ENCODE peak calls at places on chromosomes 13 and 19, in four cellular contexts. T, C, X and E are unnamed samples.

GRCh38 chr19:16078759-16079707 is 2.7 kb downstream of the TPM4 start:
- DNase-seq in T (peak), C (peak), X (peak), E (peak)

GRCh38 chr13:51534075-51534817 is 50.0 kb upstream of the WDFY2 start:
- DNase-seq in T (no peak), C (no peak), X (no peak), E (no peak)

GRCh38 chr13:27203854-27204253 is 32.2 kb upstream of the USP12 start:
- DNase-seq in T (peak), C (no peak), X (no peak), E (peak)

GRCh38 chr13:43936630-43937029 is 56.9 kb downstream of the LACC1 start:
- DNase-seq in T (no peak), C (no peak), X (no peak), E (no peak)

GRCh38 chr19:10501971-10502523 is 1.1 kb downstream of the KEAP1 start:
- DNase-seq in T (peak), C (no peak), X (no peak), E (peak)

GRCh38 chr13:40922437-40923040 is 96.6 kb downstream of the ELF1 start:
- DNase-seq in T (no peak), C (no peak), X (no peak), E (peak)

GRCh38 chr13:24463078-24463477 is 49.5 kb downstream of the PARP4 start:
- DNase-seq in T (no peak), C (no peak), X (no peak), E (no peak)

GRCh38 chr19:8251025-8251472 is 41.9 kb downstream of the CERS4 start:
- DNase-seq in T (peak), C (no peak), X (no peak), E (no peak)

GRCh38 chr13:26198116-26198515 is 24.0 kb downstream of the RNF6 start:
- DNase-seq in T (no peak), C (no peak), X (no peak), E (no peak)
- TF ChIP-seq BHLHE40 in T (no peak), C (no peak), X (no peak), E (no peak)

DNA sequence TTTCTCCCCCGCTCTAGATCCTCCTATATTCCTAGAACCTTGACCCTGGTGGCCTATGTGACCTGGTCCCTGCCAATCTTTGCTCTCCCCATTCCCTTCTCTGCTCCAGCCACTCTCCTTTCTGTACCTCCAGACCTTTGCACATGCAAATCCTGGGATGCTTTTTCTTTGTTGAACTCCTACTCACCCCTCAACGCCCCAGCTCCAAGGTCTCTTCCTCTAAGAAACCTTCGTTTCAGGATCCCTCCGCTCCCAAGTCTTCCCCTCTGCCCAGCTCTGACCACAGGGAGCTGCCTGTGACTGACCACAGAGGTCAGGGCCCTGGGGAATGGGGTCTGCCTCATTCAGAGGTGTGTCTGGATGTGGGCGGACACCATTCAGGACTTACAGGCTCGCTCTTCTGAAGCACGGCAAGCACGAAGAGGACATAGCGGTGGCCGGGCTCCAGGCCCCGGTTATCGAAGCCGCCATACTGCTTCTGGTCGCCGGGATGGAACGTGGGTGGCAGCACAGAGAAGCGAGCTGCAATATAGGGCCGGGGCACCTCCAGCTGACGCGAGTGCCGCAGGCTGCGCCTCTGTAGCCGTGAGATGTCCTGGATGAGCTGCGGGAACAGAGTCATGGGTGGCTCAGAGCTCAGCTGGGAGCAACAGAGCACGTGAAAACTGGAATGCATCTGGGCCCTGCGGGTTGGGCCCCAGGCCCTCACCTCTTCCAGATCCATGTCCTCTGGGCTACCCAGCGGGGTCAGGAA is 120.9 kb downstream of the PTPRS start:
- DNase-seq in T (no peak), C (no peak), X (no peak), E (no peak)
- H3K9ac ChIP-seq in T (no peak), C (no peak), X (no peak), E (no peak)

GRCh38 chr19:46881092-46881491 is 20.3 kb downstream of the ARHGAP35 start:
- DNase-seq in T (no peak), C (no peak), X (no peak), E (peak)

GRCh38 chr19:46880440-46880839 is 19.6 kb downstream of the ARHGAP35 start:
- DNase-seq in T (peak), C (no peak), X (no peak), E (no peak)

GRCh38 chr19:46882034-46882433 is 21.2 kb downstream of the ARHGAP35 start:
- DNase-seq in T (no peak), C (no peak), X (no peak), E (no peak)

GRCh38 chr19:46875657-46876056 is 14.9 kb downstream of the ARHGAP35 start:
- DNase-seq in T (no peak), C (no peak), X (no peak), E (no peak)

GRCh38 chr19:46878613-46879375 is 18.0 kb downstream of the ARHGAP35 start:
- DNase-seq in T (peak), C (no peak), X (no peak), E (no peak)
- TF ChIP-seq BHLHE40 in T (no peak), C (no peak), X (no peak), E (no peak)

GRCh38 chr13:76646946-76647345 is 239.3 kb downstream of the KCTD12 start:
- DNase-seq in T (peak), C (no peak), X (no peak), E (no peak)
- H3K9ac ChIP-seq in T (no peak), C (no peak), X (no peak), E (no peak)

GRCh38 chr19:34495416-34495815 is 13.9 kb downstream of the WTIP start:
- DNase-seq in T (no peak), C (no peak), X (no peak), E (no peak)
- TF ChIP-seq BHLHE40 in T (no peak), C (no peak), X (no peak), E (no peak)